ENCODE peak calls at places on chromosomes 2 and 18, in eight cellular contexts. T is sigmoid colon; Y is activated CD8-positive, alpha-beta memory T cell treated with anti-CD3 and anti-CD28 coated beads for 1 hour; D is HT1080; F is activated effector memory CD4-positive, alpha-beta T cell treated with anti-CD3 and anti-CD28 coated beads, Interleukin-2, amount 50 U/mL, for 16 hours; A is DMS53; O is heart right ventricle; M is GM03348. G is an unnamed sample.

GRCh38 chr2:201886504-201886903 is 80.2 kb downstream of the CDK15 start:
- DNase-seq in T (no peak), Y (no peak), D (peak), F (no peak), A (no peak), O (no peak), M (no peak), G (no peak)

GRCh38 chr2:171878481-171878993 is 15.5 kb downstream of the SLC25A12 start:
- DNase-seq in T (no peak), Y (no peak), D (peak), F (no peak), A (peak), O (no peak), M (peak), G (no peak)

GRCh38 chr2:217370391-217370790 is 510.5 kb upstream of the TNP1 start:
- DNase-seq in T (no peak), Y (no peak), D (peak), F (no peak), A (no peak), O (no peak), M (peak), G (no peak)

GRCh38 chr2:83517727-83518368 is 941.2 kb downstream of the SUCLG1 start:
- DNase-seq in T (no peak), Y (no peak), D (no peak), F (no peak), A (peak), O (no peak), M (no peak), G (no peak)

GRCh38 chr2:10038123-10038522 is 5.2 kb upstream of the KLF11 start:
- DNase-seq in T (peak), Y (no peak), D (no peak), F (no peak), A (no peak), O (no peak), M (no peak), G (no peak)

GRCh38 chr18:40414155-40414754 is 1540.8 kb upstream of the PIK3C3 start:
- DNase-seq in T (no peak), Y (no peak), D (no peak), F (no peak), A (peak), O (no peak), M (no peak), G (no peak)

GRCh38 chr2:123073371-123073770 is 951.7 kb upstream of the CNTNAP5 start:
- DNase-seq in T (no peak), Y (no peak), D (no peak), F (no peak), A (no peak), O (no peak), M (no peak), G (no peak)

GRCh38 chr2:194004590-194005206 is 1652.3 kb upstream of the SLC39A10 start:
- DNase-seq in T (no peak), Y (no peak), D (no peak), F (no peak), A (no peak), O (no peak), M (peak), G (no peak)

GRCh38 chr2:11679016-11679415 is 9.0 kb upstream of the NTSR2 start:
- DNase-seq in T (peak), Y (no peak), D (no peak), F (peak), A (no peak), O (no peak), M (no peak), G (no peak)

GRCh38 chr18:3402962-3403585 is 46.9 kb upstream of the TGIF1 start:
- DNase-seq in T (no peak), Y (no peak), D (peak), F (no peak), A (peak), O (no peak), M (no peak), G (no peak)

GRCh38 chr2:54608224-54608623 is 115.2 kb upstream of the EML6 start:
- DNase-seq in T (no peak), Y (no peak), D (no peak), F (no peak), A (no peak), O (no peak), M (no peak), G (no peak)

GRCh38 chr18:4453712-4454547 is 1.2 kb downstream of the DLGAP1 start:
- DNase-seq in T (no peak), Y (no peak), D (no peak), F (no peak), A (no peak), O (no peak), M (no peak), G (no peak)

GRCh38 chr18:75799449-75800330 is 372.2 kb upstream of the SMIM21 start:
- DNase-seq in T (no peak), Y (no peak), D (no peak), F (no peak), A (no peak), O (no peak), M (no peak), G (no peak)

GRCh38 chr2:241833101-241833937 is 24.3 kb downstream of the NEU4 start:
- DNase-seq in T (peak), Y (no peak), D (no peak), F (no peak), A (no peak), O (no peak), M (no peak), G (no peak)

GRCh38 chr2:216348909-216349308 is 23.4 kb downstream of the MARCHF4 start:
- DNase-seq in T (no peak), Y (no peak), D (peak), F (no peak), A (no peak), O (no peak), M (peak), G (no peak)

GRCh38 chr2:241901500-241902351 is 32.2 kb downstream of the RTP5 start:
- DNase-seq in T (no peak), Y (no peak), D (no peak), F (peak), A (no peak), O (no peak), M (no peak), G (no peak)

GRCh38 chr2:55112229-55113016 is 62.2 kb upstream of the RTN4 start:
- DNase-seq in T (peak), Y (no peak), D (no peak), F (no peak), A (peak), O (peak), M (peak), G (no peak)

GRCh38 chr18:32771169-32771751 is 1.6 kb downstream of the KLHL14 start:
- DNase-seq in T (no peak), Y (no peak), D (no peak), F (no peak), A (peak), O (no peak), M (peak), G (no peak)

GRCh38 chr2:168490015-168490874 is 34.2 kb downstream of the CERS6 start:
- DNase-seq in T (no peak), Y (no peak), D (peak), F (peak), A (peak), O (no peak), M (no peak), G (no peak)

GRCh38 chr18:48910972-48911545 is 39.7 kb downstream of the SMAD7 start:
- DNase-seq in T (peak), Y (no peak), D (no peak), F (peak), A (no peak), O (no peak), M (no peak), G (no peak)

GRCh38 chr2:7773974-7774365 is 856.8 kb downstream of the RNF144A start:
- DNase-seq in T (no peak), Y (no peak), D (no peak), F (no peak), A (no peak), O (no peak), M (no peak), G (no peak)

GRCh38 chr2:218582085-218582484 is 13.4 kb downstream of the CNOT9 start:
- DNase-seq in T (no peak), Y (no peak), D (peak), F (no peak), A (no peak), O (no peak), M (peak), G (no peak)

GRCh38 chr2:138201326-138201725 is 237.1 kb downstream of the HNMT start:
- DNase-seq in T (no peak), Y (no peak), D (no peak), F (no peak), A (no peak), O (no peak), M (peak), G (no peak)

GRCh38 chr18:3596324-3597158 is 146.6 kb downstream of the TGIF1 start:
- DNase-seq in T (peak), Y (no peak), D (peak), F (peak), A (peak), O (peak), M (no peak), G (no peak)

GRCh38 chr2:55618649-55619055 is 1.2 kb upstream of the PPP4R3B start:
- DNase-seq in T (peak), Y (no peak), D (peak), F (peak), A (peak), O (peak), M (peak), G (no peak)

GRCh38 chr2:196167666-196168065 is 3.7 kb downstream of the STK17B start:
- DNase-seq in T (no peak), Y (no peak), D (no peak), F (no peak), A (no peak), O (no peak), M (no peak), G (no peak)

GRCh38 chr2:179751184-179751809 is 110.1 kb downstream of the ZNF385B start:
- DNase-seq in T (no peak), Y (no peak), D (no peak), F (no peak), A (peak), O (no peak), M (peak), G (no peak)

GRCh38 chr2:155310589-155310988 is 612.1 kb downstream of the KCNJ3 start:
- DNase-seq in T (no peak), Y (no peak), D (peak), F (no peak), A (peak), O (no peak), M (peak), G (no peak)

GRCh38 chr2:234044157-234044556 is 6.3 kb upstream of the SPP2 start:
- DNase-seq in T (no peak), Y (no peak), D (peak), F (no peak), A (no peak), O (no peak), M (no peak), G (no peak)

GRCh38 chr2:27118525-27119329 is at the start of gene CGREF1:
- DNase-seq in T (no peak), Y (no peak), D (no peak), F (no peak), A (peak), O (no peak), M (peak), G (no peak)

GRCh38 chr18:24831871-24832665 is 371.6 kb downstream of the HRH4 start:
- DNase-seq in T (no peak), Y (no peak), D (no peak), F (no peak), A (no peak), O (no peak), M (no peak), G (no peak)